ENCODE peak calls at places on chromosome 9, in eight cellular contexts. M is OCI-LY7, U is spleen, F is neural crest cell, D is nephron progenitor cell, K is upper lobe of right lung, Z is endothelial cell, E is mammary epithelial cell. H is an unnamed sample.

GRCh38 chr9:95048225-95049087 is 269.1 kb downstream of the FANCC start:
- DNase-seq in K (peak), F (peak), Z (peak), M (no peak), D (peak), U (peak), E (peak), H (peak)

GRCh38 chr9:70110194-70111041 is 66.8 kb downstream of the MAMDC2 start:
- DNase-seq in Z (no peak), U (no peak), K (no peak), D (no peak), E (no peak), F (no peak), M (no peak), H (no peak)

GRCh38 chr9:130446111-130446861 is 1.5 kb downstream of the ASS1 start:
- DNase-seq in E (peak), D (peak), Z (no peak), U (no peak), F (no peak), M (no peak), K (peak), H (no peak)

GRCh38 chr9:34984049-34984448 is 5.5 kb upstream of the DNAJB5 start:
- DNase-seq in K (no peak), M (peak), U (no peak), D (peak), Z (peak), E (no peak), F (no peak), H (no peak)

GRCh38 chr9:112332272-112332671 is 1.1 kb downstream of the PTBP3 start:
- DNase-seq in F (no peak), D (no peak), K (no peak), M (peak), U (no peak), Z (no peak), E (no peak), H (no peak)

GRCh38 chr9:127972316-127972871 is 8.4 kb downstream of the EEIG1 start:
- DNase-seq in F (no peak), E (no peak), D (no peak), Z (no peak), K (no peak), M (no peak), U (no peak), H (no peak)

GRCh38 chr9:77896269-77897245 is 135.1 kb downstream of the GNAQ start:
- DNase-seq in U (no peak), Z (no peak), M (no peak), D (no peak), K (no peak), F (no peak), E (no peak), H (no peak)

GRCh38 chr9:536597-537511 is 304.6 kb upstream of the DMRT1 start:
- DNase-seq in E (no peak), F (no peak), M (peak), U (no peak), K (no peak), D (peak), Z (no peak), H (no peak)

GRCh38 chr9:121566401-121567141 is 66.9 kb upstream of the GGTA1 start:
- DNase-seq in K (no peak), D (peak), M (no peak), U (no peak), Z (no peak), E (peak), F (no peak), H (no peak)

GRCh38 chr9:101354143-101354764 is 30.6 kb downstream of the BAAT start:
- DNase-seq in E (peak), K (no peak), Z (no peak), U (no peak), F (no peak), M (no peak), D (no peak), H (no peak)

GRCh38 chr9:126569036-126569435 is 44.7 kb upstream of the LMX1B start:
- DNase-seq in D (no peak), K (no peak), F (no peak), Z (no peak), M (no peak), U (no peak), E (peak), H (no peak)

GRCh38 chr9:95147452-95147851 is 170.1 kb downstream of the FANCC start:
- DNase-seq in M (no peak), F (no peak), D (no peak), K (no peak), E (no peak), Z (no peak), U (no peak), H (no peak)

GRCh38 chr9:22722492-22722891 is 275.9 kb downstream of the DMRTA1 start:
- DNase-seq in Z (no peak), D (no peak), K (no peak), F (no peak), E (no peak), M (no peak), U (no peak), H (no peak)

GRCh38 chr9:127895811-127896210 is 3.6 kb downstream of the ST6GALNAC6 start:
- DNase-seq in D (no peak), M (no peak), F (no peak), U (no peak), E (no peak), Z (no peak), K (peak), H (no peak)

GRCh38 chr9:117413346-117414219 is 1.3 kb downstream of the ASTN2 start:
- DNase-seq in E (peak), U (no peak), M (no peak), Z (peak), F (peak), K (no peak), D (peak), H (peak)

GRCh38 chr9:7977586-7977985 is 178.0 kb upstream of the DMAC1 start:
- DNase-seq in M (no peak), D (no peak), F (no peak), Z (no peak), K (no peak), U (no peak), E (no peak), H (no peak)

GRCh38 chr9:19920401-19920800 is 131.6 kb upstream of the SLC24A2 start:
- DNase-seq in E (no peak), Z (no peak), U (no peak), D (no peak), K (no peak), F (no peak), M (no peak), H (no peak)

GRCh38 chr9:34884732-34885131 is 73.4 kb upstream of the PHF24 start:
- DNase-seq in D (no peak), M (no peak), F (no peak), Z (no peak), U (no peak), K (no peak), E (peak), H (peak)

GRCh38 chr9:91415290-91415689 is 8.3 kb downstream of the NFIL3 start:
- DNase-seq in K (no peak), D (no peak), U (no peak), M (no peak), Z (no peak), E (no peak), F (no peak), H (peak)

GRCh38 chr9:127143920-127144465 is 21.6 kb upstream of the ANGPTL2 start:
- DNase-seq in F (no peak), D (no peak), E (no peak), M (no peak), Z (no peak), K (no peak), U (no peak), H (no peak)

GRCh38 chr9:13279284-13280162 is at the start of gene MPDZ:
- DNase-seq in K (peak), F (peak), U (no peak), D (peak), Z (peak), M (no peak), E (peak), H (peak)

GRCh38 chr9:134259708-134260107 is 66.5 kb upstream of the RXRA start:
- DNase-seq in D (no peak), Z (no peak), K (no peak), M (no peak), F (no peak), E (no peak), U (no peak), H (no peak)

GRCh38 chr9:14302405-14302804 is 11.5 kb downstream of the NFIB start:
- DNase-seq in F (no peak), M (no peak), U (no peak), E (no peak), Z (no peak), D (no peak), K (no peak), H (no peak)

GRCh38 chr9:137449081-137449844 is 8.1 kb upstream of the ENTPD8 start:
- DNase-seq in K (no peak), M (no peak), F (no peak), U (peak), Z (no peak), E (no peak), D (peak), H (no peak)

GRCh38 chr9:91515074-91515687 is 91.5 kb upstream of the NFIL3 start:
- DNase-seq in K (no peak), D (no peak), U (no peak), M (no peak), E (peak), Z (no peak), F (no peak), H (peak)

GRCh38 chr9:13717356-13718057 is 438.0 kb upstream of the MPDZ start:
- DNase-seq in D (no peak), U (no peak), E (no peak), F (no peak), M (no peak), Z (no peak), K (no peak), H (no peak)

GRCh38 chr9:13719981-13720380 is 440.5 kb upstream of the MPDZ start:
- DNase-seq in E (peak), F (no peak), U (no peak), D (no peak), Z (no peak), M (no peak), K (no peak), H (no peak)

GRCh38 chr9:121699271-121700164 is 48.1 kb downstream of the DAB2IP start:
- DNase-seq in U (peak), K (peak), E (peak), M (peak), Z (peak), F (peak), D (peak), H (peak)

DNA sequence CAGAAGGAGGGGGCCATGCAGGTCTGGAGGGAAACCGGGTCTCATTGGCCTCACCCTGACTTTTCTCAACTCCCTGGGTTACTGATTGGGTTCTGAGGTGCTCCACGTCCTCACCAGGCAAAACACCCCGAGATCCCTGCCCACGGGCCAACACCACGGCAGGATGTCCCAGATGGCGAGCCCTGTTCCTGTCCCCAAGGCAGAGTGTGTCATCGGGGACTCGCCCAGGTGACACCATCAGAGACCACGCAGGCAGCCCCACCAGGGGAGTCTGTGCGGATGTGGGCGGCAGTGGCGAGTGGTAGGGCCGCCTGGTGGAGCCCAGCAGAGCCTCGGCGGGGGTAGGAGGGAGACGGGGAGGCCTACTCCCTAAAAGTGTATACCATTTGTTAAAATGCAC is 59.0 kb upstream of the UBAC1 start:
- DNase-seq in K (no peak), U (peak), D (no peak), E (no peak), F (no peak), M (no peak), Z (no peak), H (no peak)
- TF ChIP-seq CTCF in K (no peak), U (no peak), D (no peak), E (no peak), F (no peak), M (no peak), Z (no peak), H (no peak)

GRCh38 chr9:109206670-109207069 is 39.6 kb upstream of the FRRS1L start:
- DNase-seq in E (no peak), F (no peak), M (no peak), U (no peak), Z (no peak), K (no peak), D (no peak), H (no peak)
- TF ChIP-seq CTCF in E (peak), F (no peak), M (peak), U (no peak), Z (no peak), K (no peak), D (no peak), H (no peak)

DNA sequence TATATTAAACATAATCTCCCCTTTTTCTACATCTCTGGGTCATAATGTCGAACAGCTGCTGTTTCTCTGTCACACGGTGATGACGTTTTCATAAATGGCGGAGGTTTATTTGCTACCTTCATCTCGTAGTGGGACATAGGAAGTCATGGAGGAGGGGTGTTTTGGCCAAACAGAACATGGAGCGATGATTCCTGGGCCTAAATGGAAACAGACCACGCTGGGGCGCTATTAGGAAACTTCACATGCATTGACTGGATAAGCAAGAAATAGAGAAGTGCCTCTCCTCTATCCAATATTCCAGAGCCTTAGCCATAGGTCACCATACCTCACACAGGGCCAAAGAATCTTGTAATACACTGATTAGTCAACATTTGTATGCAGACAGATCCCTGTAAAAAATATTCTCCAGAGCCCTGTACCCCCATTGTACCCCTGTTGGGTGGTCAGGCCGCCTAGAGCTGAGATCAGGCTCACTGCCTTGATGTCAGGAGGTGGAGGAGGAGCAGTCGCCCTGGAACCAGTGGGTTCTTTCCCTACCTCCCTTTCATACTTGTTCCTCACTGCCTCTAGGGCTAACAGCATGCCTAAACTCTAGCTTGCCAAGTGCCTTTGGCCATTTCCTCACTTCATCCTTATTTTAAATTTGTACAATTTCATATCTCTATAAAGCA is 77.8 kb upstream of the SPIN1 start:
- DNase-seq in M (no peak), F (no peak), K (peak), U (no peak), D (no peak), E (no peak), Z (peak), H (no peak)
- TF ChIP-seq CTCF in M (no peak), F (no peak), K (no peak), U (no peak), D (no peak), E (no peak), Z (no peak), H (no peak)

DNA sequence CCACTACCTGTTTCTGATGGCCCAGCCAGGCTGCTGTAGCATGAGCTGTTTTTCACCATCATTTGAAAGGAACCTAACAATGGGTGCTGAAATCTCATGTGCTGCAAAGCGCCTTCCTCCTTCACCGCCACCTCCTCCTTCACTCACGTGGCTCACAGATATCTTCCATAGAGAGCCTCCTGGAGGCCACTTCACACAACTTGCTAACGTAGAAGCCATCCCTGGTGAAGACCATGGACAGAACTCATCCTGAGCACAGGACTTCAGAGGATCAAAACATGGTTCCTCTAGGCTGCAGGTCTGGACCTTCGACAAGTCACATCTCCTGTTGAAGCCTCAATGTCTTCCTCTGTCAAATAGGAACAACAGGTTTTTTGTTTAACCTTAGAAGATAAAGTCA is 155.5 kb upstream of the RAD23B start:
- DNase-seq in F (no peak), M (no peak), E (no peak), Z (no peak), K (no peak), U (no peak), D (no peak), H (no peak)
- TF ChIP-seq CTCF in F (no peak), M (no peak), E (no peak), Z (no peak), K (no peak), U (no peak), D (no peak), H (no peak)

GRCh38 chr9:85716031-85716877 is 25.5 kb downstream of the AGTPBP1 start:
- DNase-seq in F (no peak), M (peak), K (no peak), D (no peak), E (no peak), U (no peak), Z (no peak), H (peak)
- TF ChIP-seq CTCF in F (peak), M (peak), K (no peak), D (peak), E (peak), U (no peak), Z (peak), H (peak)

DNA sequence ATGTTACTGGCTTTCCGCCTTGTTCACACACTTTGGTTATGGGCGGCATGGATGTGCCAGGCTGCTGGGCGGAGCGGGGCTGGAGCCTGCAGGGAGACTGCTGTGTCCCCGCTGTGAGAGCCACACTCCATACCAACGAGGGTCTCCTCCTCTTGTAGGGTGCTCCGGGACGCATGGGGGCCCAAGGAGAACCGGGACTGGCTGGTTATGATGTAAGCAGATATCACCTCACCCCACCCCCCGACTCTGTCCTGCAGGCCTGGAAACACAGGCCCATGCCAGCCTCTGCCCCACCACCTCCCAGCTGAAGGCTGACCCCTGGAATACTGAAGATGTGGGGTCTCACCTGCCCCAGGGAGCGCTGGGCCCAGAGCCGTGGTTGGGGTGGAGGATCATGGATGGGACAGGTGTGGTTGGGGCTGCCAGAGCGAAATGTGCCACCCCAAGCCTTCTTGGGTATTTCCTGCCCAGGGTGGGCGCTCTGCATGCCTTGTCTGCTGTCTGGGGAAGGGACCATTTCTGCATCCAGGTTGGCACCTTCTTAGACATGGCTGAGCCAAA is 39.3 kb upstream of the ORM1 start:
- DNase-seq in K (peak), F (no peak), Z (no peak), D (no peak), U (peak), E (no peak), M (no peak), H (no peak)
- TF ChIP-seq CTCF in K (no peak), F (no peak), Z (no peak), D (no peak), U (no peak), E (no peak), M (no peak), H (no peak)

H was measured in GM13976.